ENCODE peak calls at places on chromosomes 12 and 14, in four cellular contexts. One of them, this sample, is unnamed.

GRCh38 chr14:82075566-82075965 is 541.9 kb upstream of the SEL1L start:
- DNase-seq in HepG2: no peak
- DNase-seq in K562: peak; percentile 11
- DNase-seq in GM12878: no peak
- DNase-seq in this sample: no peak

GRCh38 chr12:104718581-104718980 is 239.5 kb downstream of the SLC41A2 start:
- DNase-seq in HepG2: no peak
- DNase-seq in K562: no peak
- DNase-seq in GM12878: no peak
- DNase-seq in this sample: no peak

GRCh38 chr12:123105427-123105826 is 45.5 kb downstream of the PITPNM2 start:
- DNase-seq in HepG2: no peak
- DNase-seq in K562: no peak
- DNase-seq in GM12878: no peak
- DNase-seq in this sample: no peak

GRCh38 chr12:120884644-120885043 is 19.5 kb downstream of the SPPL3 start:
- DNase-seq in HepG2: no peak
- DNase-seq in K562: no peak
- DNase-seq in GM12878: no peak
- DNase-seq in this sample: no peak

GRCh38 chr14:97275276-97275675 is 478.1 kb downstream of the VRK1 start:
- DNase-seq in HepG2: no peak
- DNase-seq in K562: no peak
- DNase-seq in GM12878: no peak
- DNase-seq in this sample: no peak

GRCh38 chr12:97308576-97309198 is 153.9 kb upstream of the RMST start:
- DNase-seq in HepG2: peak; percentile 39
- DNase-seq in K562: peak; percentile 50
- DNase-seq in GM12878: peak; percentile 15
- DNase-seq in this sample: peak; percentile 7

GRCh38 chr14:76761198-76761848 is at the start of gene VASH1:
- DNase-seq in HepG2: no peak
- DNase-seq in K562: peak; percentile 31
- DNase-seq in GM12878: no peak
- DNase-seq in this sample: peak; percentile 85

GRCh38 chr14:31291210-31291609 is 83.6 kb upstream of the HECTD1 start:
- DNase-seq in HepG2: no peak
- DNase-seq in K562: no peak
- DNase-seq in GM12878: no peak
- DNase-seq in this sample: no peak

GRCh38 chr12:63792333-63792732 is 12.6 kb downstream of the RXYLT1 start:
- DNase-seq in HepG2: no peak
- DNase-seq in K562: no peak
- DNase-seq in GM12878: no peak
- DNase-seq in this sample: no peak

GRCh38 chr14:60300019-60300418 is 51.0 kb downstream of the PPM1A start:
- DNase-seq in HepG2: no peak
- DNase-seq in K562: no peak
- DNase-seq in GM12878: no peak
- DNase-seq in this sample: no peak

GRCh38 chr12:57152408-57153038 is 5.1 kb upstream of the LRP1-AS start:
- DNase-seq in HepG2: no peak
- DNase-seq in K562: no peak
- DNase-seq in GM12878: no peak
- DNase-seq in this sample: no peak

GRCh38 chr12:49133590-49133989 is 2.4 kb upstream of the TUBA1B start:
- DNase-seq in HepG2: no peak
- DNase-seq in K562: no peak
- DNase-seq in GM12878: no peak
- DNase-seq in this sample: no peak

GRCh38 chr12:59382678-59383425 is 213.0 kb upstream of the SLC16A7 start:
- DNase-seq in HepG2: no peak
- DNase-seq in K562: no peak
- DNase-seq in GM12878: no peak
- DNase-seq in this sample: no peak

GRCh38 chr14:96040836-96041371 is 1.7 kb downstream of the C14orf132 start:
- DNase-seq in HepG2: no peak
- DNase-seq in K562: no peak
- DNase-seq in GM12878: no peak
- DNase-seq in this sample: no peak

GRCh38 chr12:88145567-88146347 is 3.6 kb downstream of the TMTC3 start:
- DNase-seq in HepG2: no peak
- DNase-seq in K562: no peak
- DNase-seq in GM12878: no peak
- DNase-seq in this sample: no peak

GRCh38 chr12:101076940-101077351 is 133.1 kb downstream of the SLC5A8 start:
- DNase-seq in HepG2: no peak
- DNase-seq in K562: no peak
- DNase-seq in GM12878: no peak
- DNase-seq in this sample: no peak

GRCh38 chr12:75444444-75445136 is 36.0 kb upstream of the GLIPR1 start:
- DNase-seq in HepG2: peak; percentile 44
- DNase-seq in K562: no peak
- DNase-seq in GM12878: no peak
- DNase-seq in this sample: no peak

GRCh38 chr14:101019974-101020710 is 116.6 kb upstream of the RTL1 start:
- DNase-seq in HepG2: no peak
- DNase-seq in K562: no peak
- DNase-seq in GM12878: no peak
- DNase-seq in this sample: no peak

GRCh38 chr14:72723741-72724530 is 170.0 kb downstream of the DPF3 start:
- DNase-seq in HepG2: no peak
- DNase-seq in K562: no peak
- DNase-seq in GM12878: no peak
- DNase-seq in this sample: no peak

GRCh38 chr14:68722186-68722585 is 70.7 kb downstream of the ZFP36L1 start:
- DNase-seq in HepG2: no peak
- DNase-seq in K562: no peak
- DNase-seq in GM12878: no peak
- DNase-seq in this sample: no peak

GRCh38 chr12:54998958-54999510 is 14.5 kb upstream of the TESPA1 start:
- DNase-seq in HepG2: no peak
- DNase-seq in K562: no peak
- DNase-seq in GM12878: no peak
- DNase-seq in this sample: no peak

GRCh38 chr12:9751204-9752144 is 9.2 kb downstream of the CD69 start:
- DNase-seq in HepG2: peak; percentile 27
- DNase-seq in K562: peak; percentile 43
- DNase-seq in GM12878: no peak
- DNase-seq in this sample: no peak

GRCh38 chr14:90583916-90584605 is 187.2 kb downstream of the CALM1 start:
- DNase-seq in HepG2: no peak
- DNase-seq in K562: no peak
- DNase-seq in GM12878: no peak
- DNase-seq in this sample: no peak

GRCh38 chr12:80470403-80470802 is 26.4 kb downstream of the PTPRQ start:
- DNase-seq in HepG2: no peak
- DNase-seq in K562: no peak
- DNase-seq in GM12878: no peak
- DNase-seq in this sample: no peak

GRCh38 chr12:25859976-25860375 is 98.5 kb upstream of the RASSF8 start:
- DNase-seq in HepG2: no peak
- DNase-seq in K562: no peak
- DNase-seq in GM12878: no peak
- DNase-seq in this sample: no peak

GRCh38 chr12:10667581-10667980 is 6.3 kb downstream of the STYK1 start:
- DNase-seq in HepG2: no peak
- DNase-seq in K562: no peak
- DNase-seq in GM12878: no peak
- DNase-seq in this sample: no peak

GRCh38 chr12:34390171-34390841 is 368.0 kb downstream of the ALG10 start:
- DNase-seq in HepG2: no peak
- DNase-seq in K562: no peak
- DNase-seq in GM12878: no peak
- DNase-seq in this sample: no peak

GRCh38 chr14:76011959-76012802 is 26.6 kb downstream of the IFT43 start:
- DNase-seq in HepG2: no peak
- DNase-seq in K562: no peak
- DNase-seq in GM12878: no peak
- DNase-seq in this sample: no peak

GRCh38 chr14:96852823-96853422 is 55.7 kb downstream of the VRK1 start:
- DNase-seq in HepG2: peak; percentile 18
- DNase-seq in K562: peak; percentile 57
- DNase-seq in GM12878: peak; percentile 4
- DNase-seq in this sample: peak; percentile 17

GRCh38 chr14:56666294-56666693 is 86.7 kb downstream of the TMEM260 start:
- DNase-seq in HepG2: no peak
- DNase-seq in K562: no peak
- DNase-seq in GM12878: no peak
- DNase-seq in this sample: no peak

GRCh38 chr14:24136684-24137528 is 912 bp downstream of the PSME1 start:
- DNase-seq in HepG2: no peak
- DNase-seq in K562: no peak
- DNase-seq in GM12878: no peak
- DNase-seq in this sample: no peak

GRCh38 chr14:68688872-68689371 is 103.9 kb downstream of the ZFP36L1 start:
- DNase-seq in HepG2: no peak
- DNase-seq in K562: no peak
- DNase-seq in GM12878: no peak
- DNase-seq in this sample: no peak

GRCh38 chr14:32472512-32473472 is 143.7 kb downstream of the AKAP6 start:
- DNase-seq in HepG2: peak; percentile 38
- DNase-seq in K562: no peak
- DNase-seq in GM12878: no peak
- DNase-seq in this sample: no peak
- TF ChIP-seq TARDBP in HepG2: no peak
- TF ChIP-seq TARDBP in K562: no peak
- TF ChIP-seq TARDBP in GM12878: no peak
- TF ChIP-seq TARDBP in this sample: no peak

GRCh38 chr12:114344264-114344663 is 61.7 kb downstream of the TBX5 start:
- DNase-seq in HepG2: no peak
- DNase-seq in K562: no peak
- DNase-seq in GM12878: no peak
- DNase-seq in this sample: no peak
- TF ChIP-seq TARDBP in HepG2: no peak
- TF ChIP-seq TARDBP in K562: no peak
- TF ChIP-seq TARDBP in GM12878: no peak
- TF ChIP-seq TARDBP in this sample: no peak

GRCh38 chr12:130424858-130425697 is 87.4 kb downstream of the PIWIL1 start:
- DNase-seq in HepG2: no peak
- DNase-seq in K562: no peak
- DNase-seq in GM12878: no peak
- DNase-seq in this sample: no peak

GRCh38 chr12:130429656-130430505 is 92.2 kb downstream of the PIWIL1 start:
- DNase-seq in HepG2: no peak
- DNase-seq in K562: no peak
- DNase-seq in GM12878: no peak
- DNase-seq in this sample: no peak

GRCh38 chr12:130427381-130427887 is 89.7 kb downstream of the PIWIL1 start:
- DNase-seq in HepG2: no peak
- DNase-seq in K562: no peak
- DNase-seq in GM12878: no peak
- DNase-seq in this sample: no peak

GRCh38 chr12:130425698-130426245 is 88.1 kb downstream of the PIWIL1 start:
- DNase-seq in HepG2: no peak
- DNase-seq in K562: no peak
- DNase-seq in GM12878: no peak
- DNase-seq in this sample: no peak

GRCh38 chr12:130428116-130428515 is 90.4 kb downstream of the PIWIL1 start:
- DNase-seq in HepG2: no peak
- DNase-seq in K562: no peak
- DNase-seq in GM12878: no peak
- DNase-seq in this sample: no peak
- TF ChIP-seq TARDBP in HepG2: no peak
- TF ChIP-seq TARDBP in K562: no peak
- TF ChIP-seq TARDBP in GM12878: no peak
- TF ChIP-seq TARDBP in this sample: no peak

DNA sequence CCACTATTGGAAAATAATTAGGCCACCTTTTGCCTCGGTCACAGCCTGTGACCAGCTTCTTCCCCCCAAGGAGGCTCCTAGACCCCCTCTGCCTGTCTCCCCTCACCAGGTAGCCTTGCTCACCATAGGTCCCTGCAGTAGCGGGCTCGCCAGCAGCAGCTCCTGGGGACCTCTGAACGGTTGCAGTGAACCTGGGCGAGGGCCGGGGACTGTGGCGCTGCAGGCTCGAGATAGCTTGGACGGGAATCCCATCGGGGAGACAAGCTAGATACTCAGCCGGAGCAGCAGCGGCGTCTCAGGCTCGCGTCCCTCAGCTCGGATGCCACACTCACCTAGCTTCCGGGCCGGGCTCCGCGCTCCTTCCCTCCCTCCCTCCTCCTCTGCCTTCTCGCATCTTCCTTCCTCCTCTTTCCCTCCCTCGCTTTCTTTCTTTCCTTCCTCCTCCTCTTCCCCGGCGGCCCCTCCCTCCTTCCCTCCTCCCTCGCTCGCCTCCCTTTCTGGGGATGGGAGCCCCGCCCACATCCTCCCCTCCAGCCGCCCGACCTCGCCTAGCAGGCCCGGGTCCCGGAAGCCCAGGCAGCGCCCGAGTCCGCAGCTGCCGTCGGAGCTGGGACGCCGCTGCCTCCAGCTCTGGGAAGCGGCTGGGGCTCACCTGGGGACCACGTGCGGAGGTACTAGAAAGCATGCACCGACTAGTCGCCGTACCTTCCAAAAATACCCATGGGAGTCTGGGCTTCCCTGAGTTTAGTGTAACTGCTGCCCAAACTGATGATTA is at the start of gene BMP4:
- DNase-seq in HepG2: peak; percentile 82
- DNase-seq in K562: peak; percentile 26
- DNase-seq in GM12878: no peak
- DNase-seq in this sample: peak; percentile 48
- TF ChIP-seq TARDBP in HepG2: peak; percentile 88
- TF ChIP-seq TARDBP in K562: no peak
- TF ChIP-seq TARDBP in GM12878: no peak
- TF ChIP-seq TARDBP in this sample: no peak